ENCODE peak calls at places on chromosomes 16 and 17, in nine cellular contexts. V is WTC11, T is GM06990, J is A673, K is omental fat pad, L is AG09319, M is thoracic aorta, F is GM13977, O is AG09309. I is an unnamed sample.

GRCh38 chr17:37373530-37374159 is 2.1 kb upstream of the C17orf78 start:
- DNase-seq in F (peak; percentile 79), V (peak; percentile 74), J (peak; percentile 72), K (no peak), L (peak; percentile 58), T (peak; percentile 51), M (no peak), O (peak; percentile 69), I (peak; percentile 81)

GRCh38 chr16:87062569-87063442 is 254.4 kb downstream of the C16orf95 start:
- DNase-seq in L (no peak), J (peak; percentile 82), V (peak; percentile 82), O (no peak), K (peak; percentile 58), F (peak; percentile 86), T (peak; percentile 29), M (peak; percentile 56), I (peak; percentile 88)

GRCh38 chr16:8763899-8764298 is 33.5 kb downstream of the TMEM186 start:
- DNase-seq in M (no peak), F (no peak), K (no peak), L (no peak), O (no peak), J (no peak), T (no peak), V (no peak), I (no peak)

GRCh38 chr17:76296889-76297288 is 11.2 kb downstream of the QRICH2 start:
- DNase-seq in T (no peak), O (no peak), K (no peak), M (no peak), J (no peak), V (no peak), L (no peak), F (no peak), I (no peak)

GRCh38 chr16:57727610-57728009 is 8.0 kb upstream of the KATNB1 start:
- DNase-seq in V (no peak), F (no peak), K (no peak), J (no peak), L (no peak), M (no peak), O (no peak), T (no peak), I (no peak)

GRCh38 chr17:12133183-12133582 is 112.5 kb downstream of the MAP2K4 start:
- DNase-seq in T (no peak), J (no peak), O (peak; percentile 23), K (no peak), L (no peak), M (no peak), F (no peak), V (no peak), I (no peak)

GRCh38 chr17:1329745-1330343 is 50.4 kb downstream of the TRARG1 start:
- DNase-seq in V (no peak), O (no peak), T (no peak), M (no peak), K (no peak), J (no peak), F (no peak), L (no peak), I (no peak)

GRCh38 chr17:20263595-20263994 is 203.7 kb downstream of the LGALS9B start:
- DNase-seq in J (peak; percentile 23), K (no peak), V (no peak), T (no peak), F (no peak), L (no peak), O (peak; percentile 31), M (no peak), I (no peak)

GRCh38 chr17:78988152-78988551 is 8.4 kb upstream of the LGALS3BP start:
- DNase-seq in V (no peak), L (no peak), M (no peak), K (no peak), O (no peak), F (no peak), J (no peak), T (no peak), I (no peak)

GRCh38 chr16:4945560-4946502 is 8.9 kb upstream of the PPL start:
- DNase-seq in V (no peak), K (no peak), O (no peak), F (no peak), M (no peak), J (peak; percentile 35), L (no peak), T (no peak), I (no peak)

GRCh38 chr17:78709119-78709681 is 72.9 kb downstream of the CYTH1 start:
- DNase-seq in V (no peak), J (no peak), L (no peak), F (peak; percentile 54), M (no peak), T (peak; percentile 84), O (no peak), K (no peak), I (peak; percentile 62)

GRCh38 chr17:75370288-75370687 is 35.2 kb downstream of the GRB2 start:
- DNase-seq in O (no peak), K (no peak), T (no peak), F (no peak), L (no peak), J (no peak), M (peak; percentile 33), V (no peak), I (no peak)

GRCh38 chr17:10295728-10296343 is 77.0 kb downstream of the MYH13 start:
- DNase-seq in K (peak; percentile 40), T (no peak), L (peak; percentile 4), O (no peak), J (peak; percentile 76), F (peak; percentile 70), M (no peak), V (peak; percentile 80), I (peak; percentile 68)

GRCh38 chr16:4160663-4161436 is 44.6 kb upstream of the ADCY9 start:
- DNase-seq in M (no peak), L (no peak), J (peak; percentile 14), O (no peak), T (no peak), V (no peak), K (no peak), F (no peak), I (no peak)

GRCh38 chr16:49622084-49622390 is 233.9 kb downstream of the ZNF423 start:
- DNase-seq in V (no peak), K (no peak), J (no peak), F (no peak), L (no peak), O (no peak), M (no peak), T (no peak), I (no peak)

GRCh38 chr16:80615751-80616150 is 75.0 kb downstream of the DYNLRB2 start:
- DNase-seq in J (no peak), T (no peak), L (no peak), F (no peak), O (no peak), V (no peak), M (no peak), K (no peak), I (no peak)

GRCh38 chr16:15046692-15047376 is 9.0 kb downstream of the NTAN1 start:
- DNase-seq in L (no peak), K (no peak), O (no peak), F (no peak), V (no peak), J (no peak), M (no peak), T (no peak), I (no peak)

GRCh38 chr17:17305282-17305801 is 2.2 kb downstream of the NT5M start:
- DNase-seq in V (no peak), F (peak; percentile 87), J (no peak), K (no peak), T (peak; percentile 48), L (no peak), M (no peak), O (no peak), I (peak; percentile 86)

GRCh38 chr16:85578599-85578948 is 34.5 kb upstream of the GSE1 start:
- DNase-seq in O (no peak), F (no peak), V (no peak), M (no peak), T (no peak), L (no peak), J (no peak), K (no peak), I (no peak)

GRCh38 chr16:30488764-30489595 is 16.4 kb downstream of the ITGAL start:
- DNase-seq in O (no peak), K (no peak), T (no peak), F (no peak), J (no peak), M (no peak), L (no peak), V (peak; percentile 34), I (peak; percentile 1)

GRCh38 chr17:57986841-57987581 is 1.0 kb downstream of the VEZF1 start:
- DNase-seq in J (peak; percentile 73), F (peak; percentile 43), L (no peak), O (no peak), M (no peak), K (no peak), V (peak; percentile 40), T (no peak), I (peak; percentile 56)

GRCh38 chr17:21373034-21373433 is 3.1 kb upstream of the KCNJ12 start:
- DNase-seq in L (no peak), V (no peak), F (no peak), J (no peak), M (no peak), T (no peak), K (no peak), O (no peak), I (no peak)

GRCh38 chr16:89295915-89296314 is 78.4 kb downstream of the ZNF778 start:
- DNase-seq in J (no peak), L (no peak), K (no peak), V (no peak), F (no peak), M (no peak), T (no peak), O (no peak), I (no peak)
- TF ChIP-seq CTCF in J (no peak), L (no peak), K (no peak), V (no peak), F (no peak), M (no peak), T (no peak), O (no peak), I (no peak)

GRCh38 chr17:79996291-79996690 is 39.4 kb downstream of the TBC1D16 start:
- DNase-seq in T (no peak), J (no peak), L (no peak), V (no peak), M (no peak), O (no peak), F (no peak), K (no peak), I (no peak)
- TF ChIP-seq CTCF in T (no peak), J (no peak), L (no peak), V (no peak), M (no peak), O (no peak), F (no peak), K (no peak), I (no peak)

GRCh38 chr17:48002920-48003685 is 32.2 kb downstream of the CDK5RAP3 start:
- DNase-seq in M (no peak), V (peak; percentile 50), O (no peak), F (no peak), J (peak; percentile 97), L (no peak), K (no peak), T (peak; percentile 30), I (no peak)
- TF ChIP-seq CTCF in M (no peak), V (no peak), O (no peak), F (no peak), J (peak; percentile 61), L (no peak), K (no peak), T (no peak), I (no peak)

DNA sequence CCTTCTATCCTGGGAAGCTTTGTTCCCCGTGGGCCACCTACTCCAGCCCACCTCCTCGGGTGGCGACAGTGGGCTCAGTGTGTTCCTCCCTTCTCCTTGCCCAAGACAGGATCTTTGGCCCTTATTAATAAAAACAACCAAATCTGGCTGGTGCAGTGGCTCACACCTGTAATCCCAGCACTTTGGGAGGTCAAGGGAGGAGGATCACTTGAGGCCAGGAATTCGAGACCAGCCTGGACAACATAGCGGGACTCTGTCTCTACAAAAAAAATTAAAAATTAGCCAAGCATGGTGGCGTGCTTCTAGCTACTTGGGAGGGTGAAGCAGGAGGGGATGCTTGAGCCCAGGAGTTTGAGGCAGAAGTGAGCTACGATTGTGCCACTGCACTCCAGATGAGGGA is 42.2 kb downstream of the SOCS1 start:
- DNase-seq in T (no peak), F (no peak), K (no peak), O (no peak), V (no peak), J (no peak), M (no peak), L (no peak), I (no peak)
- TF ChIP-seq CTCF in T (no peak), F (no peak), K (no peak), O (no peak), V (no peak), J (no peak), M (no peak), L (no peak), I (no peak)